ENCODE peak calls at places on chromosomes 12 and 14, in five cellular contexts. One of them, this sample, is unnamed.

GRCh38 chr14:89399594-89400068 is 17.4 kb downstream of the FOXN3 start:
- DNase-seq in SK-N-SH: peak; percentile 75
- DNase-seq in GM12878: no peak
- DNase-seq in HCT116: no peak
- DNase-seq in HepG2: peak; percentile 29
- DNase-seq in this sample: no peak

GRCh38 chr14:75141967-75142366 is 15.1 kb upstream of the NEK9 start:
- DNase-seq in SK-N-SH: peak; percentile 37
- DNase-seq in GM12878: no peak
- DNase-seq in HCT116: no peak
- DNase-seq in HepG2: peak; percentile 42
- DNase-seq in this sample: peak; percentile 13

GRCh38 chr12:11106288-11106687 is 14.2 kb upstream of the TAS2R43 start:
- DNase-seq in SK-N-SH: no peak
- DNase-seq in GM12878: no peak
- DNase-seq in HCT116: no peak
- DNase-seq in HepG2: no peak
- DNase-seq in this sample: no peak

GRCh38 chr12:78864483-78865296 is at the start of gene SYT1:
- DNase-seq in SK-N-SH: peak; percentile 92
- DNase-seq in GM12878: no peak
- DNase-seq in HCT116: no peak
- DNase-seq in HepG2: no peak
- DNase-seq in this sample: no peak

GRCh38 chr12:92055877-92056276 is 89.8 kb downstream of the BTG1 start:
- DNase-seq in SK-N-SH: no peak
- DNase-seq in GM12878: no peak
- DNase-seq in HCT116: no peak
- DNase-seq in HepG2: no peak
- DNase-seq in this sample: no peak

GRCh38 chr12:54432815-54433164 is 13.7 kb upstream of the ITGA5 start:
- DNase-seq in SK-N-SH: no peak
- DNase-seq in GM12878: no peak
- DNase-seq in HCT116: no peak
- DNase-seq in HepG2: no peak
- DNase-seq in this sample: no peak

GRCh38 chr14:80213602-80214001 is 2.3 kb upstream of the DIO2 start:
- DNase-seq in SK-N-SH: peak; percentile 25
- DNase-seq in GM12878: no peak
- DNase-seq in HCT116: peak; percentile 16
- DNase-seq in HepG2: peak; percentile 47
- DNase-seq in this sample: no peak

GRCh38 chr14:33646692-33647260 is 304.1 kb downstream of the EGLN3 start:
- DNase-seq in SK-N-SH: no peak
- DNase-seq in GM12878: no peak
- DNase-seq in HCT116: no peak
- DNase-seq in HepG2: no peak
- DNase-seq in this sample: no peak

GRCh38 chr12:100675432-100675831 is 101.9 kb downstream of the GAS2L3 start:
- DNase-seq in SK-N-SH: peak; percentile 40
- DNase-seq in GM12878: no peak
- DNase-seq in HCT116: no peak
- DNase-seq in HepG2: no peak
- DNase-seq in this sample: no peak

GRCh38 chr14:54593860-54594259 is 26.9 kb downstream of the SAMD4A start:
- DNase-seq in SK-N-SH: no peak
- DNase-seq in GM12878: no peak
- DNase-seq in HCT116: no peak
- DNase-seq in HepG2: no peak
- DNase-seq in this sample: no peak

GRCh38 chr14:61730756-61731373 is 31.4 kb upstream of the SNAPC1 start:
- DNase-seq in SK-N-SH: no peak
- DNase-seq in GM12878: no peak
- DNase-seq in HCT116: no peak
- DNase-seq in HepG2: no peak
- DNase-seq in this sample: no peak

GRCh38 chr12:102300824-102301461 is 103.3 kb upstream of the PMCH start:
- DNase-seq in SK-N-SH: peak; percentile 8
- DNase-seq in GM12878: peak; percentile 61
- DNase-seq in HCT116: peak; percentile 53
- DNase-seq in HepG2: peak; percentile 49
- DNase-seq in this sample: peak; percentile 71

GRCh38 chr14:31902002-31902401 is 175.1 kb upstream of the ARHGAP5 start:
- DNase-seq in SK-N-SH: no peak
- DNase-seq in GM12878: no peak
- DNase-seq in HCT116: peak; percentile 81
- DNase-seq in HepG2: peak; percentile 66
- DNase-seq in this sample: peak; percentile 69

GRCh38 chr12:3598896-3599295 is 107.9 kb downstream of the PRMT8 start:
- DNase-seq in SK-N-SH: no peak
- DNase-seq in GM12878: no peak
- DNase-seq in HCT116: no peak
- DNase-seq in HepG2: no peak
- DNase-seq in this sample: no peak

DNA sequence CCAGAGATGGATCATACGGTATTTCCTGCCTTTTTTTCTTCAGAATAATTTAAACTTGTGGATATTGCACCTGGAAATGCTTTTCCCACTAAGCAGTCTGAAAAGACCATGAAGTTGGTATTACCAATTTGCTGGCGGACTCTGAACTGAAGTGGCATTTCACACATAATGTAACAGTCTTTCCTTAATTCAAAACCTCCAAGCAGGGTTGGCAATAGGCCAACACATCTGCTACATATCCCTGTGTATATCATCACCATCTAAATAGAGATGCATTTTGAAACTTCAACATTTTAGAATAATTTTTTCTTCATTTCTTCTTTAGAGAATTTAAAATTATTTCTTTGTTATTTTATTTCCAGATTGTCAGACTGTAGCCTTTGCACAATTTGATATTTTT is 100.5 kb downstream of the TSPAN8 start:
- DNase-seq in SK-N-SH: peak; percentile 33
- DNase-seq in GM12878: no peak
- DNase-seq in HCT116: no peak
- DNase-seq in HepG2: no peak
- DNase-seq in this sample: no peak
- TF ChIP-seq JUND in SK-N-SH: no peak
- TF ChIP-seq JUND in GM12878: no peak
- TF ChIP-seq JUND in HCT116: no peak
- TF ChIP-seq JUND in HepG2: no peak
- TF ChIP-seq JUND in this sample: no peak

GRCh38 chr12:12181516-12181915 is 85.3 kb downstream of the LRP6 start:
- DNase-seq in SK-N-SH: no peak
- DNase-seq in GM12878: no peak
- DNase-seq in HCT116: no peak
- DNase-seq in HepG2: no peak
- DNase-seq in this sample: no peak

GRCh38 chr12:12185424-12185823 is 81.4 kb downstream of the LRP6 start:
- DNase-seq in SK-N-SH: no peak
- DNase-seq in GM12878: no peak
- DNase-seq in HCT116: no peak
- DNase-seq in HepG2: no peak
- DNase-seq in this sample: no peak

GRCh38 chr12:12180575-12180974 is 86.3 kb downstream of the LRP6 start:
- DNase-seq in SK-N-SH: no peak
- DNase-seq in GM12878: no peak
- DNase-seq in HCT116: no peak
- DNase-seq in HepG2: no peak
- DNase-seq in this sample: no peak

GRCh38 chr12:12180136-12180535 is 86.7 kb downstream of the LRP6 start:
- DNase-seq in SK-N-SH: no peak
- DNase-seq in GM12878: no peak
- DNase-seq in HCT116: no peak
- DNase-seq in HepG2: no peak
- DNase-seq in this sample: no peak

GRCh38 chr12:12182926-12183325 is 83.9 kb downstream of the LRP6 start:
- DNase-seq in SK-N-SH: no peak
- DNase-seq in GM12878: no peak
- DNase-seq in HCT116: no peak
- DNase-seq in HepG2: no peak
- DNase-seq in this sample: no peak
- TF ChIP-seq REST in SK-N-SH: no peak
- TF ChIP-seq REST in GM12878: no peak
- TF ChIP-seq REST in HCT116: no peak
- TF ChIP-seq REST in HepG2: no peak
- TF ChIP-seq REST in this sample: no peak

DNA sequence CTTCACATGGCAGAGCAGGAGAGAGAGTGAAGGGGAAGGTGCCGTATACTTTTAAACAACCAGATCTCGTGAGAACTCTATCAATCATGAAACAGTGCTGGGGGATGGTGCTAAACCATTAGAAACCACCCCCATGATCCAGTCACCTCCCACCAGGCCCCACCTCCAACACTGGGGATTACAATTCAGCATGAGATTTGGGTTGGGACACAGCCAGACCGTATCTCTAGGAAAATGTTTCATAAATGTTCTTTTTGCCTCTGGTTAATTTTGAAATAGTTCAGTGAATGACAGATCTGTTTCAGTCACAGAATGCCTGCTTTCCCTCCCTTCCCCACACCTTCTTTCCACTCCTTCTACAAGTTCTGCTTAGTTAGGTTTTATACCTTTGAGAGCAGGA is 27.0 kb downstream of the PELI2 start:
- DNase-seq in SK-N-SH: no peak
- DNase-seq in GM12878: no peak
- DNase-seq in HCT116: no peak
- DNase-seq in HepG2: no peak
- DNase-seq in this sample: no peak
- TF ChIP-seq JUND in SK-N-SH: no peak
- TF ChIP-seq JUND in GM12878: no peak
- TF ChIP-seq JUND in HCT116: no peak
- TF ChIP-seq JUND in HepG2: no peak
- TF ChIP-seq JUND in this sample: no peak

GRCh38 chr12:40240779-40241178 is 16.0 kb downstream of the LRRK2 start:
- DNase-seq in SK-N-SH: no peak
- DNase-seq in GM12878: no peak
- DNase-seq in HCT116: no peak
- DNase-seq in HepG2: no peak
- DNase-seq in this sample: no peak
- TF ChIP-seq REST in SK-N-SH: no peak
- TF ChIP-seq REST in GM12878: no peak
- TF ChIP-seq REST in HCT116: no peak
- TF ChIP-seq REST in HepG2: no peak
- TF ChIP-seq REST in this sample: no peak

GRCh38 chr14:101737414-101738367 is 23.8 kb upstream of the PPP2R5C start:
- DNase-seq in SK-N-SH: no peak
- DNase-seq in GM12878: no peak
- DNase-seq in HCT116: no peak
- DNase-seq in HepG2: no peak
- DNase-seq in this sample: no peak

GRCh38 chr14:101736585-101736984 is 24.9 kb upstream of the PPP2R5C start:
- DNase-seq in SK-N-SH: no peak
- DNase-seq in GM12878: no peak
- DNase-seq in HCT116: no peak
- DNase-seq in HepG2: no peak
- DNase-seq in this sample: no peak

GRCh38 chr14:101740981-101741380 is 20.5 kb upstream of the PPP2R5C start:
- DNase-seq in SK-N-SH: no peak
- DNase-seq in GM12878: no peak
- DNase-seq in HCT116: no peak
- DNase-seq in HepG2: no peak
- DNase-seq in this sample: no peak

GRCh38 chr14:101739446-101740141 is 21.9 kb upstream of the PPP2R5C start:
- DNase-seq in SK-N-SH: no peak
- DNase-seq in GM12878: no peak
- DNase-seq in HCT116: no peak
- DNase-seq in HepG2: no peak
- DNase-seq in this sample: no peak

DNA sequence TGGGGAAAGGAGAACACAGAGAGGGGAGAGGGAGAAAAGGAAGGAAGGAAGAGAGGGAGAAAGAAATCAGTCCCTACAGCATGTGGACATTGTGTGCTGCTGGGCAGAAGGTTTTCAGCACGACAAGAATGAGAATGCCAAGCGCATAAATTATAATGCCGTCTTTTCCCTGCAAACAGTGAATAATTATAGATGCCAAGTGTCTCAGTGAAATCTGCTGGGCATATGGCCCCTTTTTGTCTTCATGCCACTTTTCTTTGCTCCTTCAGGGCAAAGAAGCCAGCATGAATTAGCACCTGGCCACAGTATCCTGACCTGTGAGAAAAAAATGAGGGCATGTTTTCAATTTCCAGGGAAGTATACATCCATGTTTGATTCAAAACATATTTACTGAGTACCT is 22.6 kb upstream of the PPP2R5C start:
- DNase-seq in SK-N-SH: no peak
- DNase-seq in GM12878: no peak
- DNase-seq in HCT116: no peak
- DNase-seq in HepG2: no peak
- DNase-seq in this sample: no peak
- TF ChIP-seq JUND in SK-N-SH: no peak
- TF ChIP-seq JUND in GM12878: no peak
- TF ChIP-seq JUND in HCT116: no peak
- TF ChIP-seq JUND in HepG2: no peak
- TF ChIP-seq JUND in this sample: no peak

GRCh38 chr12:6392499-6392898 is 8.5 kb downstream of the LTBR start:
- DNase-seq in SK-N-SH: no peak
- DNase-seq in GM12878: no peak
- DNase-seq in HCT116: no peak
- DNase-seq in HepG2: no peak
- DNase-seq in this sample: no peak
- TF ChIP-seq REST in SK-N-SH: no peak
- TF ChIP-seq REST in GM12878: no peak
- TF ChIP-seq REST in HCT116: no peak
- TF ChIP-seq REST in HepG2: no peak
- TF ChIP-seq REST in this sample: no peak

GRCh38 chr12:48069253-48069652 is 36.6 kb downstream of the SENP1 start:
- DNase-seq in SK-N-SH: no peak
- DNase-seq in GM12878: no peak
- DNase-seq in HCT116: no peak
- DNase-seq in HepG2: no peak
- DNase-seq in this sample: no peak

GRCh38 chr12:48067250-48067938 is 38.5 kb downstream of the SENP1 start:
- DNase-seq in SK-N-SH: no peak
- DNase-seq in GM12878: peak; percentile 3
- DNase-seq in HCT116: no peak
- DNase-seq in HepG2: no peak
- DNase-seq in this sample: no peak

GRCh38 chr12:48070731-48071130 is 35.1 kb downstream of the SENP1 start:
- DNase-seq in SK-N-SH: no peak
- DNase-seq in GM12878: no peak
- DNase-seq in HCT116: no peak
- DNase-seq in HepG2: no peak
- DNase-seq in this sample: no peak

GRCh38 chr12:48070033-48070432 is 35.8 kb downstream of the SENP1 start:
- DNase-seq in SK-N-SH: no peak
- DNase-seq in GM12878: no peak
- DNase-seq in HCT116: no peak
- DNase-seq in HepG2: no peak
- DNase-seq in this sample: no peak

DNA sequence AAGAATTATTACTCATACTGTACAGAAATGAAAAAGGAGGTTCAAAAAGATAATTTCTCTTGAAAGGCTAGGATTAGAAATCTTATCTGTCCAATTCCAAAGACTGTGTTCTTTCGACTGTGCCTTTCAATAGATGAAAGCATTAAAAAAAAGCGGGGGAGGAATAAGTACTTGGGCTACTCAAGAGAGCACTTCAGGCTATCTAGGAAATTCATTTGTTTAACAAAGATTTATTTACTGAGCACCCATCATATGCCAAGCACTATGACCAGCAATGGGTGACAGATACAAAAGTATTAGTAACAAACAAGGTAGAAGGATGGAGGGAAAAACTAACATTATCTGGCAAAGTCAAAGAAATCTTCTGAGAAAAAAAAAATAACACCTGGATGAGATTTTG is 37.4 kb downstream of the SENP1 start:
- DNase-seq in SK-N-SH: no peak
- DNase-seq in GM12878: no peak
- DNase-seq in HCT116: no peak
- DNase-seq in HepG2: no peak
- DNase-seq in this sample: no peak
- TF ChIP-seq JUND in SK-N-SH: no peak
- TF ChIP-seq JUND in GM12878: no peak
- TF ChIP-seq JUND in HCT116: no peak
- TF ChIP-seq JUND in HepG2: no peak
- TF ChIP-seq JUND in this sample: no peak

This sample was measured in K562.